ENCODE peak calls at places on chromosomes 11 and 22, in seven cellular contexts. One of them, this sample, is unnamed.

GRCh38 chr11:93279911-93280347 is 50.6 kb upstream of the DEUP1 start:
- DNase-seq in activated T-cell treated with anti-CD3 and anti-CD28 coated beads for 1 hour: no peak
- DNase-seq in M059J: no peak
- DNase-seq in mesenteric fat pad: no peak
- DNase-seq in stimulated activated CD4-positive, alpha-beta T cell treated with anti-CD3 and anti-CD28 coated beads, Interleukin-2, amount 100 ng/mL, for 48 hours: no peak
- DNase-seq in NCI-H460: no peak
- DNase-seq in iris pigment epithelial cell: no peak
- DNase-seq in this sample: no peak

GRCh38 chr22:25736378-25737011 is 5.5 kb upstream of the MYO18B start:
- DNase-seq in activated T-cell treated with anti-CD3 and anti-CD28 coated beads for 1 hour: peak
- DNase-seq in mesenteric fat pad: peak
- DNase-seq in M059J: no peak
- DNase-seq in NCI-H460: no peak
- DNase-seq in stimulated activated CD4-positive, alpha-beta T cell treated with anti-CD3 and anti-CD28 coated beads, Interleukin-2, amount 100 ng/mL, for 48 hours: no peak
- DNase-seq in iris pigment epithelial cell: no peak
- DNase-seq in this sample: peak

GRCh38 chr11:62552931-62553838 is 6.6 kb upstream of the AHNAK start:
- DNase-seq in M059J: peak
- DNase-seq in activated T-cell treated with anti-CD3 and anti-CD28 coated beads for 1 hour: peak
- DNase-seq in NCI-H460: peak
- DNase-seq in mesenteric fat pad: no peak
- DNase-seq in stimulated activated CD4-positive, alpha-beta T cell treated with anti-CD3 and anti-CD28 coated beads, Interleukin-2, amount 100 ng/mL, for 48 hours: no peak
- DNase-seq in iris pigment epithelial cell: peak
- DNase-seq in this sample: no peak

GRCh38 chr11:75558939-75559843 is 2.9 kb upstream of the SERPINH1 start:
- DNase-seq in NCI-H460: no peak
- DNase-seq in stimulated activated CD4-positive, alpha-beta T cell treated with anti-CD3 and anti-CD28 coated beads, Interleukin-2, amount 100 ng/mL, for 48 hours: no peak
- DNase-seq in M059J: no peak
- DNase-seq in iris pigment epithelial cell: peak
- DNase-seq in mesenteric fat pad: no peak
- DNase-seq in activated T-cell treated with anti-CD3 and anti-CD28 coated beads for 1 hour: no peak
- DNase-seq in this sample: no peak

GRCh38 chr11:71326328-71326940 is 74.1 kb upstream of the SHANK2 start:
- DNase-seq in activated T-cell treated with anti-CD3 and anti-CD28 coated beads for 1 hour: no peak
- DNase-seq in NCI-H460: no peak
- DNase-seq in iris pigment epithelial cell: no peak
- DNase-seq in M059J: no peak
- DNase-seq in stimulated activated CD4-positive, alpha-beta T cell treated with anti-CD3 and anti-CD28 coated beads, Interleukin-2, amount 100 ng/mL, for 48 hours: no peak
- DNase-seq in mesenteric fat pad: no peak
- DNase-seq in this sample: no peak

GRCh38 chr11:8058216-8058615 is 22.8 kb upstream of the TUB start:
- DNase-seq in mesenteric fat pad: peak
- DNase-seq in activated T-cell treated with anti-CD3 and anti-CD28 coated beads for 1 hour: no peak
- DNase-seq in NCI-H460: no peak
- DNase-seq in M059J: no peak
- DNase-seq in stimulated activated CD4-positive, alpha-beta T cell treated with anti-CD3 and anti-CD28 coated beads, Interleukin-2, amount 100 ng/mL, for 48 hours: no peak
- DNase-seq in iris pigment epithelial cell: no peak
- DNase-seq in this sample: no peak

GRCh38 chr22:20268350-20269012 is 363 bp upstream of the RTN4R start:
- DNase-seq in mesenteric fat pad: no peak
- DNase-seq in NCI-H460: peak
- DNase-seq in M059J: peak
- DNase-seq in iris pigment epithelial cell: peak
- DNase-seq in stimulated activated CD4-positive, alpha-beta T cell treated with anti-CD3 and anti-CD28 coated beads, Interleukin-2, amount 100 ng/mL, for 48 hours: peak
- DNase-seq in activated T-cell treated with anti-CD3 and anti-CD28 coated beads for 1 hour: peak
- DNase-seq in this sample: no peak

GRCh38 chr11:703515-703914 is 2.5 kb upstream of the EPS8L2 start:
- DNase-seq in activated T-cell treated with anti-CD3 and anti-CD28 coated beads for 1 hour: no peak
- DNase-seq in NCI-H460: no peak
- DNase-seq in iris pigment epithelial cell: no peak
- DNase-seq in mesenteric fat pad: no peak
- DNase-seq in stimulated activated CD4-positive, alpha-beta T cell treated with anti-CD3 and anti-CD28 coated beads, Interleukin-2, amount 100 ng/mL, for 48 hours: no peak
- DNase-seq in M059J: no peak
- DNase-seq in this sample: no peak

GRCh38 chr11:59216654-59217640 is 4.2 kb upstream of the MPEG1 start:
- DNase-seq in activated T-cell treated with anti-CD3 and anti-CD28 coated beads for 1 hour: no peak
- DNase-seq in iris pigment epithelial cell: peak
- DNase-seq in M059J: peak
- DNase-seq in stimulated activated CD4-positive, alpha-beta T cell treated with anti-CD3 and anti-CD28 coated beads, Interleukin-2, amount 100 ng/mL, for 48 hours: no peak
- DNase-seq in NCI-H460: no peak
- DNase-seq in mesenteric fat pad: no peak
- DNase-seq in this sample: peak

GRCh38 chr11:121212696-121213567 is 79.6 kb upstream of the SC5D start:
- DNase-seq in M059J: peak
- DNase-seq in mesenteric fat pad: no peak
- DNase-seq in NCI-H460: no peak
- DNase-seq in iris pigment epithelial cell: no peak
- DNase-seq in stimulated activated CD4-positive, alpha-beta T cell treated with anti-CD3 and anti-CD28 coated beads, Interleukin-2, amount 100 ng/mL, for 48 hours: no peak
- DNase-seq in activated T-cell treated with anti-CD3 and anti-CD28 coated beads for 1 hour: no peak
- DNase-seq in this sample: no peak

GRCh38 chr11:30165652-30166051 is 65.2 kb upstream of the FSHB start:
- DNase-seq in activated T-cell treated with anti-CD3 and anti-CD28 coated beads for 1 hour: no peak
- DNase-seq in stimulated activated CD4-positive, alpha-beta T cell treated with anti-CD3 and anti-CD28 coated beads, Interleukin-2, amount 100 ng/mL, for 48 hours: no peak
- DNase-seq in iris pigment epithelial cell: no peak
- DNase-seq in NCI-H460: no peak
- DNase-seq in M059J: no peak
- DNase-seq in mesenteric fat pad: no peak
- DNase-seq in this sample: no peak

GRCh38 chr11:1759851-1760220 is 3.9 kb downstream of the CTSD start:
- DNase-seq in NCI-H460: no peak
- DNase-seq in M059J: no peak
- DNase-seq in mesenteric fat pad: no peak
- DNase-seq in activated T-cell treated with anti-CD3 and anti-CD28 coated beads for 1 hour: no peak
- DNase-seq in stimulated activated CD4-positive, alpha-beta T cell treated with anti-CD3 and anti-CD28 coated beads, Interleukin-2, amount 100 ng/mL, for 48 hours: no peak
- DNase-seq in iris pigment epithelial cell: no peak
- DNase-seq in this sample: no peak

GRCh38 chr11:23359297-23359696 is 499.0 kb upstream of the CCDC179 start:
- DNase-seq in M059J: peak
- DNase-seq in activated T-cell treated with anti-CD3 and anti-CD28 coated beads for 1 hour: no peak
- DNase-seq in stimulated activated CD4-positive, alpha-beta T cell treated with anti-CD3 and anti-CD28 coated beads, Interleukin-2, amount 100 ng/mL, for 48 hours: no peak
- DNase-seq in NCI-H460: no peak
- DNase-seq in iris pigment epithelial cell: peak
- DNase-seq in mesenteric fat pad: no peak
- DNase-seq in this sample: no peak

GRCh38 chr11:21761000-21761399 is 431.9 kb upstream of the ANO5 start:
- DNase-seq in iris pigment epithelial cell: no peak
- DNase-seq in NCI-H460: no peak
- DNase-seq in activated T-cell treated with anti-CD3 and anti-CD28 coated beads for 1 hour: no peak
- DNase-seq in mesenteric fat pad: no peak
- DNase-seq in stimulated activated CD4-positive, alpha-beta T cell treated with anti-CD3 and anti-CD28 coated beads, Interleukin-2, amount 100 ng/mL, for 48 hours: peak
- DNase-seq in M059J: no peak
- DNase-seq in this sample: no peak

GRCh38 chr22:27761652-27762051 is 39.9 kb downstream of the MN1 start:
- DNase-seq in iris pigment epithelial cell: no peak
- DNase-seq in mesenteric fat pad: no peak
- DNase-seq in stimulated activated CD4-positive, alpha-beta T cell treated with anti-CD3 and anti-CD28 coated beads, Interleukin-2, amount 100 ng/mL, for 48 hours: no peak
- DNase-seq in M059J: no peak
- DNase-seq in NCI-H460: no peak
- DNase-seq in activated T-cell treated with anti-CD3 and anti-CD28 coated beads for 1 hour: no peak
- DNase-seq in this sample: no peak

GRCh38 chr11:47923667-47924066 is 56.7 kb upstream of the PTPRJ start:
- DNase-seq in stimulated activated CD4-positive, alpha-beta T cell treated with anti-CD3 and anti-CD28 coated beads, Interleukin-2, amount 100 ng/mL, for 48 hours: no peak
- DNase-seq in NCI-H460: no peak
- DNase-seq in M059J: peak
- DNase-seq in activated T-cell treated with anti-CD3 and anti-CD28 coated beads for 1 hour: no peak
- DNase-seq in iris pigment epithelial cell: no peak
- DNase-seq in mesenteric fat pad: no peak
- DNase-seq in this sample: no peak

GRCh38 chr11:69292221-69292648 is 1.7 kb upstream of the MYEOV start:
- DNase-seq in iris pigment epithelial cell: no peak
- DNase-seq in mesenteric fat pad: no peak
- DNase-seq in M059J: no peak
- DNase-seq in activated T-cell treated with anti-CD3 and anti-CD28 coated beads for 1 hour: peak
- DNase-seq in stimulated activated CD4-positive, alpha-beta T cell treated with anti-CD3 and anti-CD28 coated beads, Interleukin-2, amount 100 ng/mL, for 48 hours: peak
- DNase-seq in NCI-H460: no peak
- DNase-seq in this sample: no peak

GRCh38 chr11:47413908-47414684 is 5.7 kb downstream of the SLC39A13 start:
- DNase-seq in M059J: no peak
- DNase-seq in activated T-cell treated with anti-CD3 and anti-CD28 coated beads for 1 hour: no peak
- DNase-seq in NCI-H460: no peak
- DNase-seq in stimulated activated CD4-positive, alpha-beta T cell treated with anti-CD3 and anti-CD28 coated beads, Interleukin-2, amount 100 ng/mL, for 48 hours: no peak
- DNase-seq in iris pigment epithelial cell: peak
- DNase-seq in mesenteric fat pad: no peak
- DNase-seq in this sample: no peak

GRCh38 chr22:30810105-30810504 is 115.4 kb downstream of the OSBP2 start:
- DNase-seq in iris pigment epithelial cell: no peak
- DNase-seq in NCI-H460: no peak
- DNase-seq in mesenteric fat pad: no peak
- DNase-seq in stimulated activated CD4-positive, alpha-beta T cell treated with anti-CD3 and anti-CD28 coated beads, Interleukin-2, amount 100 ng/mL, for 48 hours: no peak
- DNase-seq in M059J: peak
- DNase-seq in activated T-cell treated with anti-CD3 and anti-CD28 coated beads for 1 hour: no peak
- DNase-seq in this sample: no peak

GRCh38 chr11:112255075-112255739 is 5.5 kb downstream of the PLET1 start:
- DNase-seq in mesenteric fat pad: no peak
- DNase-seq in activated T-cell treated with anti-CD3 and anti-CD28 coated beads for 1 hour: no peak
- DNase-seq in M059J: peak
- DNase-seq in stimulated activated CD4-positive, alpha-beta T cell treated with anti-CD3 and anti-CD28 coated beads, Interleukin-2, amount 100 ng/mL, for 48 hours: no peak
- DNase-seq in iris pigment epithelial cell: peak
- DNase-seq in NCI-H460: peak
- DNase-seq in this sample: no peak

GRCh38 chr22:22067192-22067591 is 84.6 kb upstream of the TOP3B start:
- DNase-seq in activated T-cell treated with anti-CD3 and anti-CD28 coated beads for 1 hour: no peak
- DNase-seq in NCI-H460: no peak
- DNase-seq in mesenteric fat pad: no peak
- DNase-seq in stimulated activated CD4-positive, alpha-beta T cell treated with anti-CD3 and anti-CD28 coated beads, Interleukin-2, amount 100 ng/mL, for 48 hours: no peak
- DNase-seq in M059J: no peak
- DNase-seq in iris pigment epithelial cell: no peak
- DNase-seq in this sample: no peak

This sample was measured in Jurkat, Clone E6-1.